ENCODE peak calls at places on chromosomes 2 and 18, in nine cellular contexts. I, A, G, P, M, B, S, O and H are unnamed samples.
A peak's percentile ranks its signal among the peaks of the same experiment; 100 is the strongest.

GRCh38 chr18:76567835-76568445 is 72.9 kb upstream of the ZNF516 start:
- DNase-seq in I (no peak), A (no peak), G (no peak), P (no peak), M (no peak), B (no peak), S (no peak), O (no peak), H (no peak)

GRCh38 chr18:8177330-8178016 is 431.8 kb upstream of the RAB12 start:
- DNase-seq in I (no peak), A (no peak), G (peak; percentile 25), P (peak; percentile 18), M (peak; percentile 76), B (no peak), S (no peak), O (no peak), H (no peak)

GRCh38 chr18:4455113-4455811 is at the start of gene DLGAP1:
- DNase-seq in I (no peak), A (no peak), G (no peak), P (peak; percentile 95), M (peak; percentile 59), B (no peak), S (no peak), O (peak; percentile 88), H (no peak)

GRCh38 chr2:147689510-147689909 is 155.3 kb upstream of the ACVR2A start:
- DNase-seq in I (peak; percentile 23), A (no peak), G (no peak), P (no peak), M (no peak), B (no peak), S (no peak), O (no peak), H (no peak)

GRCh38 chr2:236670235-236670620 is 100.6 kb downstream of the ACKR3 start:
- DNase-seq in I (no peak), A (no peak), G (no peak), P (no peak), M (no peak), B (no peak), S (no peak), O (peak; percentile 24), H (no peak)

GRCh38 chr2:43685350-43685749 is 9.1 kb upstream of the C1GALT1C1L start:
- DNase-seq in I (no peak), A (no peak), G (no peak), P (no peak), M (no peak), B (no peak), S (no peak), O (no peak), H (no peak)

GRCh38 chr2:171509945-171510731 is 12.1 kb upstream of the CYBRD1 start:
- DNase-seq in I (no peak), A (no peak), G (no peak), P (no peak), M (no peak), B (no peak), S (no peak), O (no peak), H (no peak)

GRCh38 chr2:146143971-146144370 is 1624.1 kb upstream of the ZEB2 start:
- DNase-seq in I (no peak), A (no peak), G (no peak), P (no peak), M (no peak), B (no peak), S (no peak), O (no peak), H (no peak)

GRCh38 chr18:55925772-55926171 is 337.8 kb upstream of the TCF4 start:
- DNase-seq in I (no peak), A (no peak), G (no peak), P (no peak), M (no peak), B (no peak), S (no peak), O (no peak), H (no peak)

GRCh38 chr18:7902399-7902839 is 335.3 kb downstream of the PTPRM start:
- DNase-seq in I (no peak), A (no peak), G (no peak), P (no peak), M (no peak), B (peak; percentile 55), S (no peak), O (no peak), H (no peak)

GRCh38 chr18:9421096-9421495 is 54.2 kb upstream of the RALBP1 start:
- DNase-seq in I (no peak), A (no peak), G (no peak), P (no peak), M (no peak), B (no peak), S (no peak), O (no peak), H (no peak)

GRCh38 chr2:45168731-45169338 is 159.6 kb upstream of the SIX2 start:
- DNase-seq in I (no peak), A (no peak), G (peak; percentile 51), P (peak; percentile 71), M (peak; percentile 54), B (peak; percentile 75), S (no peak), O (peak; percentile 60), H (peak; percentile 48)

GRCh38 chr18:43830905-43831304 is 553.6 kb upstream of the SYT4 start:
- DNase-seq in I (no peak), A (no peak), G (no peak), P (no peak), M (no peak), B (no peak), S (no peak), O (no peak), H (no peak)

GRCh38 chr2:85956647-85957039 is 67.9 kb upstream of the ST3GAL5 start:
- DNase-seq in I (no peak), A (peak; percentile 14), G (no peak), P (no peak), M (no peak), B (no peak), S (no peak), O (peak; percentile 9), H (no peak)

GRCh38 chr2:28117104-28117596 is 226.6 kb downstream of the BABAM2 start:
- DNase-seq in I (no peak), A (no peak), G (no peak), P (no peak), M (no peak), B (no peak), S (no peak), O (no peak), H (no peak)

GRCh38 chr2:162390801-162391200 is 46.9 kb downstream of the GCA start:
- DNase-seq in I (no peak), A (no peak), G (no peak), P (no peak), M (peak; percentile 8), B (no peak), S (no peak), O (no peak), H (no peak)

GRCh38 chr2:179263015-179263414 is 1.6 kb downstream of the SESTD1 start:
- DNase-seq in I (no peak), A (no peak), G (no peak), P (no peak), M (no peak), B (no peak), S (peak; percentile 20), O (no peak), H (no peak)